ENCODE peak calls at places on chromosomes 11 and 22, in four cellular contexts. A, L, N and C are unnamed samples.

GRCh38 chr11:69414773-69415187 is 66.7 kb upstream of the LINC01488 start:
- DNase-seq in L (no peak), A (no peak), N (no peak), C (no peak)

GRCh38 chr11:119148855-119149370 is at the start of gene ABCG4:
- DNase-seq in L (no peak), A (no peak), N (peak; percentile 27), C (no peak)

GRCh38 chr22:29121124-29121523 is 48.3 kb downstream of the KREMEN1 start:
- DNase-seq in N (no peak), L (no peak), A (no peak), C (no peak)

GRCh38 chr11:124762624-124763155 is 600 bp upstream of the ESAM start:
- DNase-seq in N (no peak), A (no peak), L (peak; percentile 27), C (no peak)

GRCh38 chr11:106761240-106761639 is 257.0 kb downstream of the GUCY1A2 start:
- DNase-seq in N (no peak), A (no peak), L (no peak), C (no peak)

GRCh38 chr11:9004310-9004945 is 627 bp upstream of the NRIP3 start:
- DNase-seq in N (no peak), L (no peak), A (no peak), C (no peak)

GRCh38 chr22:38016182-38017078 is 32.1 kb upstream of the SOX10 start:
- DNase-seq in A (no peak), L (no peak), N (peak; percentile 45), C (no peak)

GRCh38 chr22:49587421-49587820 is 240.3 kb downstream of the BRD1 start:
- DNase-seq in A (no peak), L (no peak), N (no peak), C (no peak)

GRCh38 chr22:22343603-22344276 is 99.2 kb downstream of the VPREB1 start:
- DNase-seq in A (no peak), L (no peak), N (no peak), C (no peak)

GRCh38 chr22:36323182-36323854 is 64.4 kb downstream of the MYH9 start:
- DNase-seq in A (no peak), L (no peak), N (peak; percentile 73), C (no peak)

GRCh38 chr22:44881246-44881600 is 128.6 kb downstream of the PHF21B start:
- DNase-seq in L (no peak), A (no peak), N (no peak), C (no peak)